ENCODE peak calls at places on chromosomes 2 and 18, in five cellular contexts. E is left ventricle myocardium inferior, J is heart right ventricle, Y is hepatocyte, S is osteoblast. C is an unnamed sample.

GRCh38 chr18:50642439-50642838 is 82.6 kb downstream of the MAPK4 start:
- DNase-seq in E (no peak), J (no peak), Y (no peak), S (no peak), C (no peak)

GRCh38 chr2:28662468-28663095 is 89.0 kb upstream of the PPP1CB start:
- DNase-seq in E (no peak), J (no peak), Y (peak), S (peak), C (peak)

GRCh38 chr18:8217041-8217564 is 392.1 kb upstream of the RAB12 start:
- DNase-seq in E (no peak), J (no peak), Y (no peak), S (no peak), C (no peak)

GRCh38 chr2:62478093-62478580 is 27.9 kb downstream of the TMEM17 start:
- DNase-seq in E (no peak), J (no peak), Y (no peak), S (peak), C (no peak)

GRCh38 chr2:167943877-167944276 is 303.5 kb downstream of the STK39 start:
- DNase-seq in E (no peak), J (no peak), Y (no peak), S (no peak), C (no peak)

GRCh38 chr2:127810156-127810636 is 775 bp downstream of the WDR33 start:
- DNase-seq in E (no peak), J (no peak), Y (peak), S (no peak), C (no peak)

GRCh38 chr2:45390433-45390832 is 220.6 kb downstream of the SRBD1 start:
- DNase-seq in E (no peak), J (no peak), Y (no peak), S (no peak), C (no peak)

GRCh38 chr2:148253716-148254115 is 232.8 kb downstream of the MBD5 start:
- DNase-seq in E (no peak), J (no peak), Y (no peak), S (no peak), C (no peak)

GRCh38 chr2:241063587-241063986 is 38.5 kb downstream of the MTERF4 start:
- DNase-seq in E (no peak), J (no peak), Y (no peak), S (peak), C (no peak)

GRCh38 chr2:127153691-127154158 is 46.8 kb upstream of the BIN1 start:
- DNase-seq in E (no peak), J (no peak), Y (no peak), S (peak), C (no peak)

GRCh38 chr2:68935471-68935870 is 17.2 kb downstream of the GKN2 start:
- DNase-seq in E (no peak), J (no peak), Y (no peak), S (peak), C (no peak)

GRCh38 chr2:65025453-65026128 is 30.6 kb upstream of the CEP68 start:
- DNase-seq in E (no peak), J (no peak), Y (no peak), S (no peak), C (no peak)

GRCh38 chr2:236180831-236181453 is 12.8 kb upstream of the GBX2 start:
- DNase-seq in E (no peak), J (no peak), Y (peak), S (peak), C (peak)

GRCh38 chr2:170247882-170248393 is 70.0 kb downstream of the MYO3B start:
- DNase-seq in E (no peak), J (no peak), Y (no peak), S (no peak), C (no peak)

GRCh38 chr18:7958081-7958896 is 391.2 kb downstream of the PTPRM start:
- DNase-seq in E (no peak), J (no peak), Y (no peak), S (peak), C (no peak)

GRCh38 chr18:40407913-40408312 is 1547.1 kb upstream of the PIK3C3 start:
- DNase-seq in E (no peak), J (no peak), Y (no peak), S (no peak), C (no peak)

GRCh38 chr2:168136392-168136977 is 110.9 kb downstream of the STK39 start:
- DNase-seq in E (no peak), J (no peak), Y (no peak), S (no peak), C (no peak)

GRCh38 chr18:46190667-46191066 is 86.5 kb downstream of the HAUS1 start:
- DNase-seq in E (no peak), J (no peak), Y (no peak), S (no peak), C (no peak)

GRCh38 chr2:28869494-28870145 is 489 bp downstream of the TRMT61B start:
- DNase-seq in E (no peak), J (no peak), Y (peak), S (no peak), C (no peak)

GRCh38 chr2:67514515-67514914 is 117.4 kb downstream of the ETAA1 start:
- DNase-seq in E (no peak), J (no peak), Y (no peak), S (peak), C (no peak)

DNA sequence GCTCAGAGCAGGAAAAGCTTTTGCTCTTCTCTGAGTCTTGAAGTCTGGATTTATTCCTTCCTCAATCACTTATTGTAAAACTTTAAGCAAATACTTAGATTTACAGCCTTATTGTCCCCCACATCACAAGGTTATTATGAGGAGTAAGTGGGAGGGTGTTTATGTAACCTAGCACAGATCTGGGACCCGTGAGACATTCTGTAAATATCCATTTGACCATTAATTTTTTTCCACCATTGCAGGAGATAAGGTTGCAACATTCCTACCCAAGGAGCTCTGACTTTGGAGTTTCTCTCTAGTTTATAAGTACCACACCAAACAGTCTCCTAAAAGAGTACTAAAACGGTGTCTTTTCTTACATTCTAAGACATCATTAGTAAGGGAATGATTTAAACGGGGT is 52.1 kb upstream of the CTIF start:
- DNase-seq in E (no peak), J (no peak), Y (peak), S (no peak), C (no peak)
- H3K27ac ChIP-seq in E (no peak), J (no peak), Y (peak), S (peak), C (peak)

GRCh38 chr2:46545015-46545839 is 65.9 kb downstream of the TMEM247 start:
- DNase-seq in E (no peak), J (no peak), Y (no peak), S (peak), C (peak)
- H3K4me3 ChIP-seq in E (peak), J (peak), Y (no peak), S (peak), C (peak)

GRCh38 chr2:210478661-210479060 is 2.1 kb upstream of the LANCL1 start:
- DNase-seq in E (no peak), J (no peak), Y (no peak), S (no peak), C (no peak)

GRCh38 chr2:210475726-210476125 is 833 bp downstream of the LANCL1 start:
- DNase-seq in E (no peak), J (no peak), Y (no peak), S (no peak), C (no peak)

GRCh38 chr2:210474776-210475175 is 1.8 kb downstream of the LANCL1 start:
- DNase-seq in E (no peak), J (no peak), Y (no peak), S (no peak), C (no peak)

GRCh38 chr2:210477496-210477895 is 937 bp upstream of the LANCL1 start:
- DNase-seq in E (no peak), J (no peak), Y (peak), S (peak), C (no peak)

DNA sequence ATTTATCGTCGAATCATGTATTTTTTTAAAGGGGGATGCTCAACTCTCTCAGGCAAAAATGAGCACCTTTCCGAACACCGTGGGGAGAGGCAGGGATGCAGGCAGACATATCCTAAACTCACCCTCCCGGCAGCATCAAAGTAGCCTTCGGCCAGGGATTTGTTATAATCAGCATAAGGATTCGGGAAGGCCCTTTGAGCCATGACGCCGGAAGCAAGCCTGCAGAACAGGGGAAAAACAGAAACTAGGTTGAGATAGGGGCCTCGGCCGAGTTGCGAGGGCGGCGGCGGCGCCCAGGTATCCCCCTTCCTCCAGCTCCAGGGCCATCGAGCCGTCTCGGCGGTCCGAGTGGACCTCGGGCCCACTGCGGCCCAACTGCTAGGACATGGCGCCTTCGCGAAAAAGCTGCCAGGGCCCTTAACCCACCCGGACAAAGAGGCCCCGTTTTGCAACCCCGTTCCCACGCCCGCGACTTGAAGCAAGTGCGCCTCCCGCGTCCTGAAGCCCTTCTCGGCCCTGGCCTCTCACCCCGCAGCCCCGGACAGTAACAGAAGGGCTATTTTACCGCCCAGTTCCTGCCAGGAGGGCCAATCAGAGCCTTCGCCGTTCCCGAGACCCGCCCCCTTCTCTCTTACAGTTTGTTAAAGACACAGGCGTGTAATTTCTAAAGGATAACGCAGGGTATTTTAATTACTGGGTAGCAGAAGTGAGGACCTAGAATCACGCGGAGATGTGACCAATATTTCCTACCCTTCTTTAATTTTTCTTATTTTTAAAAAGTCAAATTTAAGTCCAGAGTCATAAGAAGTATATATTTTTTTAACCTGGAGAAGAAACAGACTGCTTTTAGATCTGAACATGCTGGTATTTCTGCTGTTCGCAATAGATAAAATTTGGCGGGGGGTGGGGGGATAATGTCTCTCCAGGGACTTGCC is at the start of gene LANCL1:
- DNase-seq in E (peak), J (peak), Y (peak), S (peak), C (peak)
- TF ChIP-seq CTCF in E (peak), J (peak), Y (no peak), S (no peak), C (no peak)

GRCh38 chr18:54926593-54927297 is 32.5 kb downstream of the CCDC68 start:
- DNase-seq in E (no peak), J (no peak), Y (no peak), S (no peak), C (no peak)
- H3K27ac ChIP-seq in E (no peak), J (no peak), Y (no peak), S (no peak), C (no peak)

C was measured in coronary artery.